ENCODE peak calls at places on chromosomes 5 and 9, in nine cellular contexts. E is tibial nerve; C is IMR-90; V is foreskin fibroblast; I is nephron progenitor cell; H is activated gamma-delta T cell treated with anti-CD3 and anti-CD28 coated beads, Interleukin-2, amount 50 U/mL, for 16 hours; W is HuH-7; Q is KG1; J is stimulated activated CD4-positive, alpha-beta T cell treated with anti-CD3 and anti-CD28 coated beads, Interleukin-4, amount 100 ng/mL, for 4 hours. U is an unnamed sample.
A peak's percentile ranks its signal among the peaks of the same experiment; 100 is the strongest.

GRCh38 chr5:170315154-170315553 is 17.6 kb upstream of the LCP2 start:
- DNase-seq in W (no peak), H (no peak), I (peak; percentile 14), E (peak; percentile 84), C (no peak), V (no peak), J (no peak), Q (no peak), U (peak; percentile 45)

GRCh38 chr5:32713396-32714381 is 2.6 kb downstream of the NPR3 start:
- DNase-seq in W (no peak), E (no peak), H (no peak), C (peak; percentile 57), V (peak; percentile 39), J (no peak), I (peak; percentile 50), Q (peak; percentile 74), U (no peak)

GRCh38 chr5:150596826-150597225 is 43.6 kb upstream of the SYNPO start:
- DNase-seq in E (no peak), C (no peak), H (no peak), Q (no peak), J (no peak), W (no peak), I (no peak), V (no peak), U (no peak)

GRCh38 chr5:113487779-113488644 is at the start of gene MCC:
- DNase-seq in J (no peak), I (peak; percentile 93), H (no peak), Q (no peak), W (peak; percentile 58), C (peak; percentile 93), E (peak; percentile 67), V (peak; percentile 93), U (no peak)

GRCh38 chr5:180596668-180597231 is 5.5 kb upstream of the SCGB3A1 start:
- DNase-seq in H (no peak), I (no peak), C (no peak), Q (no peak), W (no peak), V (no peak), J (no peak), E (no peak), U (no peak)

GRCh38 chr5:93800988-93801811 is 59.8 kb upstream of the POU5F2 start:
- DNase-seq in V (peak; percentile 34), W (no peak), J (no peak), C (peak; percentile 64), I (peak; percentile 24), Q (no peak), E (peak; percentile 63), H (no peak), U (no peak)

GRCh38 chr5:57581772-57582171 is 99.2 kb upstream of the ACTBL2 start:
- DNase-seq in E (no peak), I (no peak), W (no peak), C (no peak), Q (no peak), J (no peak), H (no peak), V (no peak), U (no peak)

GRCh38 chr5:115381911-115382662 is 85.6 kb upstream of the CCDC112 start:
- DNase-seq in W (no peak), C (no peak), Q (no peak), I (no peak), E (no peak), J (no peak), H (no peak), V (no peak), U (no peak)

GRCh38 chr9:70100362-70100761 is 56.7 kb downstream of the MAMDC2 start:
- DNase-seq in J (no peak), I (no peak), E (no peak), Q (no peak), C (peak; percentile 56), W (no peak), V (peak; percentile 47), H (no peak), U (no peak)

GRCh38 chr5:157563373-157564148 is 12.0 kb downstream of the ADAM19 start:
- DNase-seq in W (no peak), Q (no peak), I (no peak), C (peak; percentile 94), V (no peak), J (no peak), H (no peak), E (no peak), U (no peak)

U was measured in thoracic aorta.